ENCODE peak calls at places on chromosomes 16 and 17, in six cellular contexts. G, F, U, Q, K and Y are unnamed samples.
A peak's percentile ranks its signal among the peaks of the same experiment; 100 is the strongest.

GRCh38 chr16:14600164-14600563 is 29.9 kb downstream of the PARN start:
- DNase-seq in G (no peak), F (no peak), U (no peak), Q (no peak), K (no peak), Y (no peak)

GRCh38 chr16:79347176-79347715 is 253.3 kb downstream of the MAF start:
- DNase-seq in G (no peak), F (no peak), U (no peak), Q (no peak), K (no peak), Y (no peak)

GRCh38 chr16:72072514-72073342 is 9.7 kb downstream of the HPR start:
- DNase-seq in G (peak; percentile 22), F (no peak), U (no peak), Q (no peak), K (no peak), Y (peak; percentile 47)

GRCh38 chr17:52297230-52298010 is 138.9 kb upstream of the CA10 start:
- DNase-seq in G (no peak), F (no peak), U (no peak), Q (no peak), K (no peak), Y (no peak)

GRCh38 chr16:69143116-69143515 is 10.7 kb downstream of the UTP4 start:
- DNase-seq in G (no peak), F (no peak), U (peak; percentile 25), Q (no peak), K (no peak), Y (no peak)

GRCh38 chr17:77225246-77225645 is 84.5 kb downstream of the SEC14L1 start:
- DNase-seq in G (no peak), F (no peak), U (no peak), Q (no peak), K (no peak), Y (no peak)

GRCh38 chr17:73013299-73013698 is 79.2 kb downstream of the SLC39A11 start:
- DNase-seq in G (no peak), F (no peak), U (no peak), Q (no peak), K (no peak), Y (no peak)

GRCh38 chr17:19578545-19578944 is 44.9 kb downstream of the SLC47A1 start:
- DNase-seq in G (no peak), F (no peak), U (no peak), Q (no peak), K (no peak), Y (no peak)

DNA sequence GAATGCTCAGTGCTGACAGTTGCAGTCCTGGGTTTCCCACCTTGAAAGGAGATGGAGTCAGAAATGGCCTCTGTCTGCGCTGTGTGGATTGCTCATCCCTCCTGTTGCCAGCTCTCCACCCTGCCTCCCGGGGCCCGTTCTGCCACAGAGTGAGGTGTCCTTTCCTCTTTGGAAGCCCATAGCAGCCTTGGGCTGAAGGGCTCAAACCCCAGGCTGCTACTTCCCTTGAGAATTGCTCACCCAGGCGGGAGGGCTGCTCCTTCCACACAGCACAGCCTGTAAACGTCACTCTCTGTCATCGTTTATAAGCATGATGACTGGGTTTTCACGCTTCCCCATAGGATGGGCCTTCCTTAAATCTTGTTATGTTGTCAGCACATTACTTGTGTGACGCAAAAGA is 62.7 kb downstream of the FOXK2 start:
- DNase-seq in G (no peak), F (no peak), U (no peak), Q (no peak), K (no peak), Y (no peak)
- H3K36me3 ChIP-seq in G (peaks cover 14% of the 10 kb centered on the region), F (no peaks in the 10 kb centered on the region), U (peaks cover 9% of the 10 kb centered on the region), Q (peaks cover 44% of the 10 kb centered on the region), K (peaks cover 22% of the 10 kb centered on the region), Y (no peaks in the 10 kb centered on the region)

DNA sequence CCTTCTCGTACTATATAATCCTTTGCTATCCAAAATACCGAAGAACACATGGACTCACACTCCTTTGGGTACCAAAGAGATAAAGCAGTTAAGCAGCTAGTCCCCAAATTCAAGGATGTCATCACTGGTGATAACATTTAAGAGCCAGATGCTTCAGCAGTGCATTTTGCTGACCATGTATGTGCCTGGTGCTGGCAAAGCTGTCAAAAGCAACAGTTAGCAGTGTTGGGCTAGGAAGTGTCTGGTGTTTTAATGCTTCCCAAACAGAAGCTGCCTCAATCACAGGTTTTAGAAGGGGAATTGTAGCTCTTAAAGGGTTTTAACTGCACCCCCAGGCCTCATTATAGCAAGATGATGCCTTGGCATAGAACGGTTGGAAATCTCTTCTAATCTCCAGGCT is 4.7 kb downstream of the FAM117A start:
- DNase-seq in G (no peak), F (no peak), U (no peak), Q (no peak), K (no peak), Y (no peak)
- TF ChIP-seq POLR2A in G (no peak), F (no peak), U (no peak), Q (no peak), K (no peak), Y (no peak)

GRCh38 chr16:67539271-67539670 is 10.6 kb downstream of the RIPOR1 start:
- DNase-seq in G (no peak), F (no peak), U (no peak), Q (no peak), K (no peak), Y (no peak)

GRCh38 chr16:67541391-67542263 is 13.0 kb downstream of the RIPOR1 start:
- DNase-seq in G (peak; percentile 78), F (no peak), U (peak; percentile 5), Q (no peak), K (no peak), Y (no peak)

GRCh38 chr16:67539691-67540635 is 11.3 kb downstream of the RIPOR1 start:
- DNase-seq in G (no peak), F (no peak), U (no peak), Q (peak; percentile 33), K (no peak), Y (no peak)

GRCh38 chr16:67542464-67542863 is 13.8 kb downstream of the RIPOR1 start:
- DNase-seq in G (no peak), F (no peak), U (peak; percentile 55), Q (no peak), K (peak; percentile 40), Y (peak; percentile 30)

DNA sequence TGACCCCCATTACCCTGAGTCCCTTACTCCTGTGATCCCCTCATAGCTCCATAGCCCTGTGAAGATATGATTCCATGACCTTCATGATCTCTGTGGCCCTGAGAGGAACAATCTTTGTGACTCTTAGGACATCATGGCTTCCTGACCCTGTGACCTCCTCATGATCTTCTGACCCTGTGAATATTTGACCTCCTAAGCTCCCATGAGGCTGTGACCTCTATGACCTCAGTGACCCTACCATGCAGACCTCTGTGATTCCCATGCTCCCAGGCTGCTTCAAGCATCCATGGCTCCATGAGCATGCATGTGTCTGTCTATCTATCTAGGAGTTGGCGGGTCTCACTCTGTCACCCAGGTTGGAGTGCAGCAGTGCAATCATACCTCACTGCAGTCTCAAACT is 12.1 kb downstream of the RIPOR1 start:
- DNase-seq in G (no peak), F (no peak), U (no peak), Q (no peak), K (no peak), Y (no peak)
- H3K36me3 ChIP-seq in G (peaks cover 2% of the 10 kb centered on the region), F (no peaks in the 10 kb centered on the region), U (no peaks in the 10 kb centered on the region), Q (peaks cover 68% of the 10 kb centered on the region), K (peaks cover 44% of the 10 kb centered on the region), Y (no peaks in the 10 kb centered on the region)

GRCh38 chr17:4586043-4586442 is 1.7 kb downstream of the SMTNL2 start:
- DNase-seq in G (no peak), F (no peak), U (no peak), Q (no peak), K (no peak), Y (no peak)
- TF ChIP-seq POLR2A in G (no peak), F (no peak), U (no peak), Q (no peak), K (no peak), Y (no peak)